ENCODE peak calls at places on chromosomes 2 and 18, in six cellular contexts. J is upper lobe of right lung; U is A172; X is left ventricle myocardium superior; G is activated naive CD8-positive, alpha-beta T cell treated with anti-CD3 and anti-CD28 coated beads for 36 hours; L is hepatic stellate cell. N is an unnamed sample.

GRCh38 chr2:234632527-234633391 is 135.9 kb upstream of the ARL4C start:
- DNase-seq in U (peak), L (peak), X (no peak), G (no peak), J (no peak), N (no peak)

GRCh38 chr2:70961648-70961994 is 16.8 kb upstream of the ANKRD53 start:
- DNase-seq in G (no peak), U (no peak), X (no peak), L (no peak), J (no peak), N (no peak)

GRCh38 chr18:64403784-64404498 is 255.1 kb upstream of the LINC00305 start:
- DNase-seq in L (no peak), U (no peak), G (no peak), X (no peak), J (no peak), N (no peak)

GRCh38 chr18:6561029-6561861 is 146.5 kb upstream of the L3MBTL4 start:
- DNase-seq in G (no peak), X (peak), U (no peak), L (no peak), J (peak), N (peak)

GRCh38 chr2:193907561-193907960 is 1712.8 kb upstream of the TMEFF2 start:
- DNase-seq in U (no peak), G (no peak), J (no peak), L (no peak), X (no peak), N (no peak)

GRCh38 chr2:204691911-204692510 is 146.7 kb downstream of the PARD3B start:
- DNase-seq in U (peak), L (peak), G (peak), J (no peak), X (no peak), N (peak)

GRCh38 chr2:12856934-12857660 is 140.4 kb downstream of the TRIB2 start:
- DNase-seq in U (peak), J (no peak), L (peak), G (no peak), X (no peak), N (no peak)

GRCh38 chr2:55063226-55063625 is 13.0 kb upstream of the RTN4 start:
- DNase-seq in G (no peak), J (no peak), X (no peak), L (no peak), U (no peak), N (no peak)

GRCh38 chr2:159046966-159047365 is 78.5 kb downstream of the TANC1 start:
- DNase-seq in J (no peak), L (peak), U (peak), X (no peak), G (no peak), N (no peak)

GRCh38 chr2:239372835-239373234 is 28.0 kb downstream of the HDAC4 start:
- DNase-seq in U (no peak), G (no peak), X (no peak), L (no peak), J (no peak), N (no peak)

GRCh38 chr2:215141706-215142105 is 3.3 kb upstream of the ABCA12 start:
- DNase-seq in G (no peak), J (no peak), X (no peak), L (no peak), U (no peak), N (no peak)

GRCh38 chr2:235923859-235924674 is 244.1 kb downstream of the GBX2 start:
- DNase-seq in G (no peak), X (no peak), U (no peak), L (no peak), J (no peak), N (no peak)

GRCh38 chr2:217775920-217776503 is 226.8 kb downstream of the TNS1 start:
- DNase-seq in U (no peak), X (no peak), L (no peak), G (no peak), J (no peak), N (no peak)

GRCh38 chr2:196230460-196230859 is 59.1 kb upstream of the STK17B start:
- DNase-seq in X (no peak), J (no peak), U (no peak), L (no peak), G (no peak), N (no peak)